ENCODE peak calls at places on chromosomes 3 and 15, in six cellular contexts. K, Y, X, U, E and F are unnamed samples.

GRCh38 chr15:29517829-29518228 is 248.2 kb upstream of the NSMCE3 start:
- DNase-seq in E (no peak), K (no peak), X (no peak), Y (no peak), U (no peak), F (no peak)

GRCh38 chr15:60838206-60838605 is 359.3 kb upstream of the ICE2 start:
- DNase-seq in K (no peak), X (no peak), Y (no peak), U (no peak), E (no peak), F (no peak)

GRCh38 chr3:50441818-50442217 is 61.6 kb downstream of the CACNA2D2 start:
- DNase-seq in K (no peak), X (no peak), U (no peak), Y (no peak), E (no peak), F (no peak)

GRCh38 chr3:111311709-111312235 is 230.2 kb upstream of the CD96 start:
- DNase-seq in X (no peak), U (no peak), E (no peak), K (no peak), Y (no peak), F (no peak)

GRCh38 chr3:160395297-160395696 is 3.7 kb downstream of the IFT80 start:
- DNase-seq in K (no peak), U (no peak), X (no peak), E (no peak), Y (no peak), F (no peak)

GRCh38 chr3:9932843-9933560 is 632 bp upstream of the CRELD1 start:
- DNase-seq in U (peak), E (peak), X (peak), K (no peak), Y (no peak), F (no peak)

GRCh38 chr3:37863949-37864822 is 2.5 kb downstream of the CTDSPL start:
- DNase-seq in Y (no peak), X (peak), E (no peak), K (no peak), U (no peak), F (no peak)

GRCh38 chr15:85583404-85584390 is 203.3 kb downstream of the AKAP13 start:
- DNase-seq in E (peak), X (no peak), Y (no peak), K (no peak), U (no peak), F (peak)

GRCh38 chr3:46298871-46299607 is 54.9 kb upstream of the CCR2 start:
- DNase-seq in U (no peak), Y (no peak), E (no peak), K (no peak), X (no peak), F (no peak)